ENCODE peak calls at places on chromosome 12, in six cellular contexts. One of them, this sample, is unnamed.

GRCh38 chr12:91774471-91774921 is 371.1 kb downstream of the BTG1 start:
- DNase-seq in K562: no peak
- DNase-seq in GM12892: no peak
- DNase-seq in HepG2: no peak
- DNase-seq in GM12878: no peak
- DNase-seq in H1: no peak
- DNase-seq in this sample: no peak

GRCh38 chr12:124303579-124304313 is 8.9 kb downstream of the RFLNA start:
- DNase-seq in H1: no peak
- DNase-seq in GM12878: no peak
- DNase-seq in K562: no peak
- DNase-seq in GM12892: no peak
- DNase-seq in HepG2: no peak
- DNase-seq in this sample: no peak

GRCh38 chr12:3130053-3130805 is 53.0 kb downstream of the TSPAN9 start:
- DNase-seq in H1: no peak
- DNase-seq in K562: no peak
- DNase-seq in GM12878: no peak
- DNase-seq in HepG2: no peak
- DNase-seq in GM12892: no peak
- DNase-seq in this sample: no peak

GRCh38 chr12:10607885-10608458 is 5.4 kb downstream of the MAGOHB start:
- DNase-seq in GM12892: no peak
- DNase-seq in H1: no peak
- DNase-seq in K562: peak
- DNase-seq in HepG2: no peak
- DNase-seq in GM12878: no peak
- DNase-seq in this sample: no peak

GRCh38 chr12:45789025-45789424 is 59.5 kb downstream of the ARID2 start:
- DNase-seq in GM12892: no peak
- DNase-seq in GM12878: no peak
- DNase-seq in HepG2: no peak
- DNase-seq in H1: no peak
- DNase-seq in K562: no peak
- DNase-seq in this sample: no peak

GRCh38 chr12:128365831-128366231 is 98.9 kb downstream of the TMEM132C start:
- DNase-seq in H1: no peak
- DNase-seq in GM12892: no peak
- DNase-seq in GM12878: no peak
- DNase-seq in K562: no peak
- DNase-seq in HepG2: no peak
- DNase-seq in this sample: no peak

GRCh38 chr12:15534322-15534721 is 212.0 kb downstream of the PTPRO start:
- DNase-seq in GM12878: peak
- DNase-seq in K562: no peak
- DNase-seq in HepG2: no peak
- DNase-seq in GM12892: no peak
- DNase-seq in H1: no peak
- DNase-seq in this sample: no peak

GRCh38 chr12:62205348-62205747 is 54.9 kb upstream of the USP15 start:
- DNase-seq in HepG2: peak
- DNase-seq in GM12892: no peak
- DNase-seq in K562: no peak
- DNase-seq in GM12878: no peak
- DNase-seq in H1: no peak
- DNase-seq in this sample: no peak

GRCh38 chr12:70661762-70662161 is 24.5 kb upstream of the PTPRB start:
- DNase-seq in GM12878: no peak
- DNase-seq in H1: no peak
- DNase-seq in K562: no peak
- DNase-seq in GM12892: no peak
- DNase-seq in HepG2: no peak
- DNase-seq in this sample: no peak

GRCh38 chr12:116317139-116317538 is 39.6 kb upstream of the MED13L start:
- DNase-seq in HepG2: no peak
- DNase-seq in GM12892: no peak
- DNase-seq in GM12878: no peak
- DNase-seq in K562: no peak
- DNase-seq in H1: no peak
- DNase-seq in this sample: no peak

GRCh38 chr12:70583251-70583650 is 54.0 kb downstream of the PTPRB start:
- DNase-seq in HepG2: no peak
- DNase-seq in GM12878: no peak
- DNase-seq in H1: no peak
- DNase-seq in GM12892: no peak
- DNase-seq in K562: no peak
- DNase-seq in this sample: no peak

GRCh38 chr12:77686760-77687159 is 143.9 kb upstream of the NAV3 start:
- DNase-seq in K562: no peak
- DNase-seq in HepG2: no peak
- DNase-seq in GM12878: no peak
- DNase-seq in GM12892: no peak
- DNase-seq in H1: no peak
- DNase-seq in this sample: no peak

GRCh38 chr12:19811922-19812321 is 372.6 kb downstream of the AEBP2 start:
- DNase-seq in HepG2: no peak
- DNase-seq in K562: no peak
- DNase-seq in GM12878: no peak
- DNase-seq in H1: no peak
- DNase-seq in GM12892: no peak
- DNase-seq in this sample: no peak

GRCh38 chr12:64392221-64392620 is 1.7 kb upstream of the C12orf56 start:
- DNase-seq in HepG2: no peak
- DNase-seq in GM12878: no peak
- DNase-seq in K562: peak
- DNase-seq in H1: no peak
- DNase-seq in GM12892: no peak
- DNase-seq in this sample: no peak

GRCh38 chr12:5295151-5295550 is 136.8 kb upstream of the NTF3 start:
- DNase-seq in GM12892: no peak
- DNase-seq in GM12878: no peak
- DNase-seq in K562: no peak
- DNase-seq in HepG2: no peak
- DNase-seq in H1: no peak
- DNase-seq in this sample: no peak

GRCh38 chr12:47820631-47821345 is 1.1 kb upstream of the HDAC7 start:
- DNase-seq in K562: no peak
- DNase-seq in HepG2: peak
- DNase-seq in GM12878: no peak
- DNase-seq in GM12892: no peak
- DNase-seq in H1: no peak
- DNase-seq in this sample: no peak

GRCh38 chr12:93788853-93789252 is 111.7 kb downstream of the CRADD start:
- DNase-seq in H1: no peak
- DNase-seq in GM12878: no peak
- DNase-seq in HepG2: no peak
- DNase-seq in K562: no peak
- DNase-seq in GM12892: no peak
- DNase-seq in this sample: no peak

GRCh38 chr12:82950362-82950761 is 263.7 kb downstream of the TMTC2 start:
- DNase-seq in H1: no peak
- DNase-seq in GM12892: no peak
- DNase-seq in HepG2: no peak
- DNase-seq in GM12878: no peak
- DNase-seq in K562: no peak
- DNase-seq in this sample: no peak

GRCh38 chr12:34291001-34291400 is 268.7 kb downstream of the ALG10 start:
- DNase-seq in K562: no peak
- DNase-seq in H1: no peak
- DNase-seq in GM12878: no peak
- DNase-seq in GM12892: no peak
- DNase-seq in HepG2: no peak
- DNase-seq in this sample: no peak

GRCh38 chr12:79685068-79685467 is 5.7 kb downstream of the PAWR start:
- DNase-seq in H1: no peak
- DNase-seq in K562: no peak
- DNase-seq in GM12878: no peak
- DNase-seq in GM12892: no peak
- DNase-seq in HepG2: peak
- DNase-seq in this sample: no peak
- TF ChIP-seq TAF1 in H1: no peak
- TF ChIP-seq TAF1 in K562: no peak
- TF ChIP-seq TAF1 in GM12878: no peak
- TF ChIP-seq TAF1 in GM12892: no peak
- TF ChIP-seq TAF1 in HepG2: no peak
- TF ChIP-seq TAF1 in this sample: no peak

GRCh38 chr12:113907446-113908180 is 58.5 kb downstream of the RBM19 start:
- DNase-seq in GM12878: no peak
- DNase-seq in K562: no peak
- DNase-seq in GM12892: no peak
- DNase-seq in H1: no peak
- DNase-seq in HepG2: no peak
- DNase-seq in this sample: no peak

GRCh38 chr12:113910751-113911272 is 55.3 kb downstream of the RBM19 start:
- DNase-seq in H1: no peak
- DNase-seq in GM12878: no peak
- DNase-seq in K562: no peak
- DNase-seq in GM12892: no peak
- DNase-seq in HepG2: no peak
- DNase-seq in this sample: no peak

GRCh38 chr12:113908584-113909100 is 57.5 kb downstream of the RBM19 start:
- DNase-seq in GM12878: no peak
- DNase-seq in H1: no peak
- DNase-seq in K562: no peak
- DNase-seq in HepG2: no peak
- DNase-seq in GM12892: no peak
- DNase-seq in this sample: no peak

GRCh38 chr12:113911971-113912760 is 54.0 kb downstream of the RBM19 start:
- DNase-seq in GM12878: no peak
- DNase-seq in GM12892: no peak
- DNase-seq in HepG2: no peak
- DNase-seq in K562: no peak
- DNase-seq in H1: no peak
- DNase-seq in this sample: no peak

DNA sequence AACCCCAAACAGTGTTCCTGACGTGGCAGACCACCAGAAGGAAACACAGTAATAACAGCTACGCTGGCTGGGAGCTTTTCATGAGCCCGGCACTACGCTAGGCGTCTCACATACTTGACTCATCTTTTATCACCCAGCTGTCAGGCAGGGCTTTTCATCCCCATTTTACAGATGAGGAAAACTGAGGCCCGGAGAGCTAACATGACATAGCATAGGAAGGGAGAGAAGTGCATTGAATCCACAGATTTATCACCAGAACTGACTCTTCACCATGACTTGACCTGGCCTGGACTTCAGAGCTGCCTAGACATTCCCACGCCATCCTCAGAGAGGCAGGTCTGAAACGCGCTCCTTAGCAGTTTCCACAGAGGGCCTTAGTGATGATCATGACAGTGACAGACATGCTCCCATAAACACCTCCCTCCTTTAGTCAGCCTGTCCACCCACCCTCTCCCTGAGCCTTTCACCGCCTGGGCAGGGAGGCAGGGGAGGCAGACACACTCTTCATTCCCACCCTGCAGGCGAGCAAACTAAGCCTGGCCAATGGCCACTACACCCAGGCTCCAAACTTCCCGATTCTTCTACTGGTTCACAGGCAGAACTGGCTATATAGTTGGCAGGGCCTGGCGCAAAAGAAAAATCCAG is 56.2 kb downstream of the RBM19 start:
- DNase-seq in K562: no peak
- DNase-seq in H1: no peak
- DNase-seq in HepG2: no peak
- DNase-seq in GM12878: no peak
- DNase-seq in GM12892: no peak
- DNase-seq in this sample: no peak
- TF ChIP-seq POLR2AphosphoS5 in K562: no peak
- TF ChIP-seq POLR2AphosphoS5 in H1: no peak
- TF ChIP-seq POLR2AphosphoS5 in HepG2: no peak
- TF ChIP-seq POLR2AphosphoS5 in GM12878: no peak
- TF ChIP-seq POLR2AphosphoS5 in GM12892: no peak
- TF ChIP-seq POLR2AphosphoS5 in this sample: no peak

GRCh38 chr12:4272014-4272975 is 1.3 kb upstream of the CCND2 start:
- DNase-seq in K562: peak
- DNase-seq in GM12878: peak
- DNase-seq in H1: no peak
- DNase-seq in GM12892: peak
- DNase-seq in HepG2: no peak
- DNase-seq in this sample: peak

GRCh38 chr12:4274396-4274959 is 916 bp downstream of the CCND2 start:
- DNase-seq in K562: peak
- DNase-seq in GM12892: no peak
- DNase-seq in H1: no peak
- DNase-seq in GM12878: no peak
- DNase-seq in HepG2: no peak
- DNase-seq in this sample: no peak

GRCh38 chr12:4272976-4273650 is 449 bp upstream of the CCND2 start:
- DNase-seq in K562: no peak
- DNase-seq in GM12892: no peak
- DNase-seq in HepG2: no peak
- DNase-seq in GM12878: no peak
- DNase-seq in H1: no peak
- DNase-seq in this sample: no peak

GRCh38 chr12:4274960-4275868 is 1.7 kb downstream of the CCND2 start:
- DNase-seq in K562: no peak
- DNase-seq in HepG2: no peak
- DNase-seq in GM12878: no peak
- DNase-seq in GM12892: no peak
- DNase-seq in H1: no peak
- DNase-seq in this sample: no peak

GRCh38 chr12:4273651-4274395 is at the start of gene CCND2:
- DNase-seq in GM12878: peak
- DNase-seq in HepG2: no peak
- DNase-seq in K562: peak
- DNase-seq in H1: peak
- DNase-seq in GM12892: peak
- DNase-seq in this sample: peak
- TF ChIP-seq POLR2A in GM12878: peak
- TF ChIP-seq POLR2A in HepG2: no peak
- TF ChIP-seq POLR2A in K562: peak
- TF ChIP-seq POLR2A in H1: peak
- TF ChIP-seq POLR2A in GM12892: peak
- TF ChIP-seq POLR2A in this sample: peak

DNA sequence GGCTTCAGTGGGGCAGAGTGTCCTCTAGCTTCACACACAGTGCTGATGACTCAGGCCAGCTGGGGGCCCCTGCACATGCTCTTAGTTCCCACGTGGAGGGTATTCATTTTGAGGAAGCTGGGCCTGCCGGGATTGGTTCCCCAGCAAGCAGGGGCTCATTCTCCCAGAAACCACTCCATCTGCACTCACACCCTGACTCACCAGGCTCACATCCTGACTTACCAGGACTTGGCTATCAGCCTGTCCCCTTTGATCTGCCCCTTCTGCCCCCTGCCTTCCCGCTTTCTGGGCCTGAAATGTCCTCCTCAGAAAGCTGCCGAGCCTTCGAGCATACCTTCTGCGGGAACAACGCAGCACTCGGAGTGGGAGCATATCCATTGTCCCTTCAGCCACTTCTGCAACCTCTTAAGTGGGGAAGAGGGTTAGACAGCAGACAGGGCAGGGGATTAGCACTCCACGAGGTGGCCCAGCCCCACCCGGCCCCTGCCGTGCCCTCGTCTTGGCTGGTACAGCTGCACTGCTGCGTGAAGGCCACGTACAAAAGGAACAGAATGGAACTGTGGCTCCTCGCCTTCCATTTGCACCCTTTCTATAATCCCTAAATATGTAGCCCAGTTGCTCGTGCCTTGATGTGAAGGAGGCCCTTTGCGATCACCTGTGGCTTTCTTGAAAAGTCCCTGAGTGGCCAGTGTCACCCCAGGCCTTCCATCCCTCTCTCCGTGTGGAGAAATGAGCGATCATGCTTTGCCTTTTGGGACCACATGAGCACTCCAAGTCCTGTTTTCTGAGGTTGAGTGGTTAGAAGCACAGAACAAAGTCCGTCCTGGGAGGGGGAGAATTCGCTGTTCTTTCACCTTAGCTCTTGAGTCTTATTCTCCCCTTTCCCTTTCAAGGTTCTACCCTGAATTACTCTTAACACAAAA is 26.1 kb downstream of the TPCN1 start:
- DNase-seq in K562: no peak
- DNase-seq in GM12878: no peak
- DNase-seq in GM12892: no peak
- DNase-seq in HepG2: no peak
- DNase-seq in H1: no peak
- DNase-seq in this sample: no peak
- TF ChIP-seq TAF1 in K562: no peak
- TF ChIP-seq TAF1 in GM12878: no peak
- TF ChIP-seq TAF1 in GM12892: no peak
- TF ChIP-seq TAF1 in HepG2: no peak
- TF ChIP-seq TAF1 in H1: no peak
- TF ChIP-seq TAF1 in this sample: no peak

This sample was measured in GM12891.